ENCODE peak calls at places on chromosomes 11 and 22, in seven cellular contexts. V, G, Q, Z, P, O and M are unnamed samples.

GRCh38 chr11:72389116-72389515 is 45.2 kb downstream of the CLPB start:
- DNase-seq in V (no peak), G (no peak), Q (no peak), Z (no peak), P (no peak), O (no peak), M (no peak)

GRCh38 chr11:12439615-12440014 is 62.2 kb downstream of the PARVA start:
- DNase-seq in V (peak), G (no peak), Q (no peak), Z (no peak), P (no peak), O (no peak), M (no peak)

GRCh38 chr22:45612940-45613339 is 58.7 kb upstream of the ATXN10 start:
- DNase-seq in V (no peak), G (no peak), Q (no peak), Z (peak), P (no peak), O (no peak), M (no peak)

GRCh38 chr11:8219257-8220021 is 44.2 kb downstream of the LMO1 start:
- DNase-seq in V (peak), G (no peak), Q (peak), Z (no peak), P (no peak), O (no peak), M (no peak)

GRCh38 chr11:102685769-102686168 is 19.8 kb downstream of the MMP27 start:
- DNase-seq in V (no peak), G (no peak), Q (no peak), Z (no peak), P (no peak), O (no peak), M (no peak)

GRCh38 chr11:2551131-2551530 is 106.3 kb downstream of the KCNQ1 start:
- DNase-seq in V (peak), G (no peak), Q (no peak), Z (no peak), P (no peak), O (peak), M (no peak)

GRCh38 chr11:35173011-35173511 is 34.1 kb downstream of the CD44 start:
- DNase-seq in V (peak), G (no peak), Q (no peak), Z (no peak), P (no peak), O (no peak), M (no peak)

GRCh38 chr22:38282397-38282796 is 9.6 kb upstream of the TMEM184B start:
- DNase-seq in V (no peak), G (no peak), Q (no peak), Z (no peak), P (no peak), O (no peak), M (no peak)

GRCh38 chr11:554824-555499 is 5.6 kb downstream of the LMNTD2 start:
- DNase-seq in V (peak), G (peak), Q (peak), Z (peak), P (peak), O (no peak), M (no peak)

GRCh38 chr22:36344106-36344827 is 43.5 kb downstream of the MYH9 start:
- DNase-seq in V (no peak), G (no peak), Q (no peak), Z (peak), P (no peak), O (no peak), M (no peak)

GRCh38 chr11:73317373-73317772 is 9.3 kb downstream of the ARHGEF17 start:
- DNase-seq in V (peak), G (peak), Q (no peak), Z (no peak), P (peak), O (peak), M (no peak)

GRCh38 chr11:130913268-130913667 is 3.0 kb downstream of the SNX19 start:
- DNase-seq in V (no peak), G (no peak), Q (no peak), Z (no peak), P (no peak), O (no peak), M (no peak)

GRCh38 chr11:67999704-68000103 is 4.2 kb downstream of the UNC93B1 start:
- DNase-seq in V (no peak), G (no peak), Q (no peak), Z (no peak), P (no peak), O (no peak), M (no peak)

GRCh38 chr22:50218996-50219727 is 18.4 kb downstream of the SELENOO start:
- DNase-seq in V (peak), G (peak), Q (peak), Z (peak), P (peak), O (peak), M (no peak)

GRCh38 chr11:13891911-13892310 is 70.6 kb upstream of the SPON1 start:
- DNase-seq in V (no peak), G (no peak), Q (no peak), Z (no peak), P (no peak), O (no peak), M (no peak)

GRCh38 chr22:22110548-22111266 is 128.1 kb upstream of the TOP3B start:
- DNase-seq in V (peak), G (no peak), Q (peak), Z (no peak), P (peak), O (no peak), M (no peak)

DNA sequence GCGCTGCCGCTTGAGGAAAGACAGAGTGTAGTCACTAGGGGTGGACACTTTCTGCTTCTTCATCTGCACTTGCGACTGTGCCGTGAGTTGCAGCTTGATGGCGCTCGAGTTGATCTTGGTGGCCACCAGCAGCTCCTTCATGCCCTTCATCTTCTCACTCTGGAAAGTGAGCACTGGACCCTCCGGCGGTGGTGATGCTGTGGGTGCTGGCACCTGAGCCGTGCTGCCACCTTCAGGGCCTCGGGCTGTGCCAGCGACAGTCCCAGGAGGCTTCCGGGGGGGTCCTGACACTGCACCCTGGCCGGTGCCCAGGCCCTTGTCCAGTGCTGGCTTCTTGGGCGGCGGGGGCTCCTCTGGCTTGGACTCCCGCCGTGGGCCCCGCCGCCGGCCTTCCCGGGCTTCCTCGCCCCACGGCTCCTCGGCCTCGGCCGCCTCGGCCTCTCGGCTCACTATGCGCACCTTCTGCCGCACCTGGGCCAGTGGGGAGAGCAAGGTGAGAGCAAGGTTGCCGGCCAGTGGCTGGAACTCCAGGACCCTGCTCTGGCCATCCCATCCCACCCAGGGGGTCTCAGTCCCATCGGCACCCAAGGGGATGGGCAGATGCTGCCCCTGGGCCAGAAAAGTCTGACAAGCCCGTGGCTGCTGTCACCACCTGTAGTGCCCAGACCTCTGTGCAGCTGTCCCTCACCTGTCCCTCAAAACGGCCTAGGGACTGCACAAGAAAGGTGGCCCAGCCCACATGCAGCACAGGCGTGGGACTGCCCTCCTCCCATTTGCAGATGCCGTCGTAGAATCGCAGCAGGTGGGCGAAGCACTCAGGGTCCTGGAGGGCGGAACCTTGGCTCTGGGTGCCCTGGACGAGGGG is 1.6 kb upstream of the MAP4K2 start:
- DNase-seq in V (no peak), G (no peak), Q (no peak), Z (peak), P (peak), O (peak), M (no peak)
- H3K27ac ChIP-seq in V (peak), G (peak), Q (no peak), Z (peak), P (peak), O (peak), M (peak)

GRCh38 chr11:95502522-95502921 is 271.5 kb upstream of the SESN3 start:
- DNase-seq in V (no peak), G (no peak), Q (no peak), Z (no peak), P (no peak), O (no peak), M (no peak)
- TF ChIP-seq CTCF in V (no peak), G (no peak), Q (no peak), Z (no peak), P (no peak), O (no peak), M (no peak)

GRCh38 chr11:117299351-117300300 is 8.5 kb downstream of the BACE1-AS start:
- DNase-seq in V (no peak), G (no peak), Q (no peak), Z (no peak), P (no peak), O (no peak), M (no peak)
- TF ChIP-seq POLR2A in V (no peak), G (no peak), Q (no peak), Z (no peak), P (no peak), O (no peak), M (no peak)

DNA sequence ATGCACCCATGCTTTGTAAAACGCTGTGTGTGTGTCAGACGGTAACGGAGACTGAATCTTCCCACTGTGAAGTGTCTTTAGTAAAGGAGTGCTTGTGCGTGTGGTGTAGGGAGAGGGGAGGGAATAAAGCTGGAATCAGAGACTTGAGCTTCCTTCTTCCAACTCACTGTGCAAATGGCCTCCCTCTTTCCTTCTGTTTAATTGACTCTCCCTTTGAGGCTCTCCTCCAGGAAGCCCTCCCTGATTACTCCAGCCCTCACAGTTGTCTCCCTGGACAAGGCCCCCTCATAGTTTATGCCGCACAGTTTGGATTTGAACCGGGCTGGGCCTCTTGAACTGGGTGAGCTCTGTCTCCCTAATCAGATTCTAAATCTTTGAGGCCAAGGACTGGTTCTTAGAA is 23.0 kb upstream of the KCNJ11 start:
- DNase-seq in V (no peak), G (no peak), Q (no peak), Z (no peak), P (no peak), O (no peak), M (no peak)
- H3K27ac ChIP-seq in V (peak), G (no peak), Q (no peak), Z (peak), P (no peak), O (no peak), M (no peak)

GRCh38 chr11:88338223-88338661 is 706 bp upstream of the CTSC start:
- DNase-seq in V (peak), G (no peak), Q (peak), Z (no peak), P (peak), O (peak), M (no peak)

GRCh38 chr11:88344869-88345268 is 7.3 kb upstream of the CTSC start:
- DNase-seq in V (no peak), G (no peak), Q (no peak), Z (no peak), P (no peak), O (no peak), M (no peak)

GRCh38 chr11:88340366-88340930 is 2.9 kb upstream of the CTSC start:
- DNase-seq in V (no peak), G (no peak), Q (no peak), Z (no peak), P (no peak), O (no peak), M (no peak)

GRCh38 chr11:88345408-88345807 is 7.9 kb upstream of the CTSC start:
- DNase-seq in V (no peak), G (no peak), Q (no peak), Z (no peak), P (no peak), O (no peak), M (no peak)

GRCh38 chr11:88341852-88342251 is 4.3 kb upstream of the CTSC start:
- DNase-seq in V (no peak), G (no peak), Q (no peak), Z (no peak), P (no peak), O (no peak), M (no peak)
- TF ChIP-seq CTCF in V (no peak), G (no peak), Q (no peak), Z (no peak), P (no peak), O (no peak), M (no peak)

GRCh38 chr11:69299572-69299971 is 5.6 kb downstream of the MYEOV start:
- DNase-seq in V (no peak), G (no peak), Q (no peak), Z (no peak), P (no peak), O (no peak), M (no peak)
- TF ChIP-seq POLR2A in V (no peak), G (no peak), Q (no peak), Z (no peak), P (no peak), O (no peak), M (no peak)

GRCh38 chr22:30204015-30204741 is 42.4 kb downstream of the LIF start:
- DNase-seq in V (no peak), G (no peak), Q (peak), Z (no peak), P (no peak), O (no peak), M (no peak)

GRCh38 chr22:30202531-30203006 is 44.0 kb downstream of the LIF start:
- DNase-seq in V (peak), G (peak), Q (peak), Z (no peak), P (no peak), O (no peak), M (no peak)

GRCh38 chr22:30206964-30207363 is 39.6 kb downstream of the LIF start:
- DNase-seq in V (no peak), G (no peak), Q (peak), Z (peak), P (no peak), O (peak), M (no peak)

GRCh38 chr22:30205281-30206115 is 41.1 kb downstream of the LIF start:
- DNase-seq in V (no peak), G (no peak), Q (peak), Z (no peak), P (peak), O (peak), M (peak)

GRCh38 chr22:30204742-30205111 is 41.8 kb downstream of the LIF start:
- DNase-seq in V (peak), G (peak), Q (peak), Z (no peak), P (no peak), O (no peak), M (no peak)
- H3K27ac ChIP-seq in V (no peak), G (peak), Q (peak), Z (peak), P (no peak), O (peak), M (peak)

GRCh38 chr22:44369241-44369652 is 56.5 kb upstream of the SHISAL1 start:
- DNase-seq in V (no peak), G (no peak), Q (no peak), Z (no peak), P (no peak), O (peak), M (no peak)
- TF ChIP-seq CTCF in V (no peak), G (no peak), Q (no peak), Z (no peak), P (no peak), O (no peak), M (no peak)

GRCh38 chr22:20117656-20118571 is 888 bp upstream of the TRMT2A start:
- DNase-seq in V (peak), G (no peak), Q (no peak), Z (no peak), P (no peak), O (no peak), M (no peak)
- TF ChIP-seq POLR2A in V (no peak), G (no peak), Q (no peak), Z (no peak), P (no peak), O (no peak), M (no peak)